ENCODE peak calls at places on chromosomes 4 and X, in four cellular contexts. C is mesendoderm, Y is fibroblast of lung, P is PC-3. J is an unnamed sample. For H3K4me1, the result is how much of the 10 kb centered on the place peaks cover.

GRCh38 chrX:110004210-110004609 is 1.3 kb downstream of the TMEM164 start:
- DNase-seq in Y (no peak), P (peak), C (peak), J (peak)

GRCh38 chrX:23861215-23861896 is 46.4 kb downstream of the APOO start:
- DNase-seq in C (peak), Y (no peak), P (no peak), J (no peak)

GRCh38 chrX:74242050-74242449 is 61.9 kb upstream of the ZCCHC13 start:
- DNase-seq in C (no peak), Y (peak), P (peak), J (no peak)

GRCh38 chr4:14149469-14150030 is 522.0 kb upstream of the BOD1L1 start:
- DNase-seq in Y (peak), P (no peak), C (no peak), J (no peak)

GRCh38 chrX:118116308-118117068 is at the start of gene KLHL13:
- DNase-seq in P (peak), Y (peak), C (peak), J (peak)

GRCh38 chr4:122517345-122517744 is 60.8 kb upstream of the IL2 start:
- DNase-seq in P (no peak), Y (no peak), C (no peak), J (no peak)

GRCh38 chr4:183971938-183972490 is 66.9 kb downstream of the STOX2 start:
- DNase-seq in C (no peak), Y (no peak), P (peak), J (no peak)

GRCh38 chrX:86237482-86237881 is 89.2 kb downstream of the DACH2 start:
- DNase-seq in C (no peak), Y (no peak), P (no peak), J (peak)

GRCh38 chrX:132443196-132443595 is 45.6 kb downstream of the MBNL3 start:
- DNase-seq in Y (no peak), P (no peak), C (no peak), J (no peak)

GRCh38 chrX:153974003-153974725 is 1.6 kb downstream of the TMEM187 start:
- DNase-seq in C (no peak), P (no peak), Y (no peak), J (peak)

GRCh38 chrX:111719426-111720210 is 38.6 kb downstream of the ALG13 start:
- DNase-seq in Y (peak), P (peak), C (no peak), J (no peak)

GRCh38 chr4:148093065-148093464 is 349.1 kb downstream of the NR3C2 start:
- DNase-seq in P (no peak), C (no peak), Y (no peak), J (no peak)

GRCh38 chrX:319579-320125 is 1.1 kb upstream of the GTPBP6 start:
- DNase-seq in Y (no peak), C (no peak), P (no peak), J (peak)

GRCh38 chr4:88320174-88320779 is 35.9 kb upstream of the PPM1K start:
- DNase-seq in P (peak), Y (peak), C (peak), J (no peak)

GRCh38 chr4:8439168-8439567 is 1.4 kb downstream of the ACOX3 start:
- DNase-seq in C (no peak), P (peak), Y (no peak), J (no peak)

GRCh38 chr4:99052902-99053301 is 35.7 kb downstream of the ADH5 start:
- DNase-seq in C (no peak), P (no peak), Y (no peak), J (no peak)

GRCh38 chr4:97867557-97868091 is 275.7 kb downstream of the STPG2 start:
- DNase-seq in Y (no peak), P (no peak), C (no peak), J (no peak)

GRCh38 chr4:169132561-169133305 is 122.7 kb upstream of the CBR4 start:
- DNase-seq in Y (no peak), P (no peak), C (no peak), J (no peak)

GRCh38 chr4:42708625-42709024 is 51.7 kb upstream of the ATP8A1 start:
- DNase-seq in Y (no peak), P (no peak), C (no peak), J (no peak)

GRCh38 chr4:24768006-24768405 is 27.4 kb upstream of the SOD3 start:
- DNase-seq in C (no peak), Y (no peak), P (no peak), J (no peak)

GRCh38 chr4:126028871-126029270 is 714.1 kb downstream of the FAT4 start:
- DNase-seq in C (no peak), P (no peak), Y (peak), J (no peak)

GRCh38 chrX:148867596-148867995 is 367.2 kb downstream of the AFF2 start:
- DNase-seq in C (no peak), P (no peak), Y (no peak), J (no peak)

GRCh38 chr4:55398966-55399365 is 3.2 kb downstream of the TMEM165 start:
- DNase-seq in C (no peak), Y (peak), P (no peak), J (no peak)

GRCh38 chr4:51906167-51906647 is 63.3 kb downstream of the DCUN1D4 start:
- DNase-seq in C (no peak), P (peak), Y (peak), J (no peak)

GRCh38 chr4:48342559-48342878 is 1.2 kb downstream of the SLAIN2 start:
- DNase-seq in P (no peak), Y (no peak), C (no peak), J (no peak)

GRCh38 chr4:48343531-48343930 is 2.2 kb downstream of the SLAIN2 start:
- DNase-seq in Y (peak), C (no peak), P (peak), J (no peak)

GRCh38 chr4:48340905-48341775 is at the start of gene SLAIN2:
- DNase-seq in C (peak), P (peak), Y (peak), J (peak)

GRCh38 chr4:48343035-48343434 is 1.7 kb downstream of the SLAIN2 start:
- DNase-seq in Y (no peak), C (no peak), P (no peak), J (no peak)

DNA sequence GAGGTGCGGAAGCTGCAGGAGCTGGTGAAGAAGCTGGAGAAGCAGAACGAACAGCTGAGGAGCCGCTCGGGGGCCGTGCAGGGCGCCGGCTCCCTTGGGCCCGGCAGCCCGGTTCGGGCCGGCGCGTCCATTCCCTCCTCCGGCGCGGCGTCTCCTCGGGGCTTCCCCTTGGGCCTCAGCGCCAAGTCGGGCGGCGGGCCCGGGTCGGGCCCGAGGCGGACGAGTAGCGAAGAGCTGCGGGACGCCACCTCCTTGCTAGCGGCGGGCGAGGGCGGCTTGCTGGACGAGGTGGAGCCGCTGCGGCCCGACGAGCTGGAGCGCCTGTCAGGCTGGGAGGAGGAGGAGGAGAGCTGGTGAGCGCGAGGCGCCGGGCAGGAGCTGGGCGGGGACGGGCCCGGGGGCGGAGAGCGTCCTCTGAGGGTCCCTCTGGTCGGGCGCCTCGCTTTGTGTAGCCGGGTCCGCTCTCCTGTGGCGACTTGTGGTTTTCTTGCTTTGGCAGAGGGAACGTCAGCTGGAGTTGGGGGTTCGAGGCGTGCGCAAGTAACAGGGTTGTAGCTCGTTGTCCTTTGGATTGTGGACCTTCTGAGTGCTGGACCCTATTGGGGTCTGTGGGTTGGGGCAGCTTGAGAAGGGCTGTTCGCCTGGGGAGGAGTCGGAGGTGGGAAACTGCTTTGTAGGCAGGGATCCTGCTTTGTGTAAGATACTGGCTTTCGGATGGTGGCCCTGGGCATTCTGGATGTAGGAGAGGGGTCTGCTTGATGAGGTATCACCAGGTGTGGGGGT is 638 bp downstream of the SLAIN2 start:
- DNase-seq in C (peak), P (peak), Y (peak), J (peak)
- H3K4me1 ChIP-seq in C (under half), P (under half), Y (under half), J (under half)

GRCh38 chrX:129665916-129666644 is 11.3 kb upstream of the APLN start:
- DNase-seq in Y (peak), P (peak), C (peak), J (no peak)
- H3K4me3 ChIP-seq in Y (no peak), P (peak), C (no peak), J (no peak)

GRCh38 chr4:73458184-73459047 is 22.4 kb downstream of the AFP start:
- DNase-seq in P (no peak), C (no peak), Y (no peak), J (no peak)
- H3K9ac ChIP-seq in P (no peak), C (no peak), Y (no peak), J (no peak)

GRCh38 chr4:153564630-153565525 is 98.7 kb downstream of the TMEM131L start:
- DNase-seq in P (peak), C (peak), Y (peak), J (no peak)
- H3K4me1 ChIP-seq in P (under half), C (under half), Y (under half), J (under half)

DNA sequence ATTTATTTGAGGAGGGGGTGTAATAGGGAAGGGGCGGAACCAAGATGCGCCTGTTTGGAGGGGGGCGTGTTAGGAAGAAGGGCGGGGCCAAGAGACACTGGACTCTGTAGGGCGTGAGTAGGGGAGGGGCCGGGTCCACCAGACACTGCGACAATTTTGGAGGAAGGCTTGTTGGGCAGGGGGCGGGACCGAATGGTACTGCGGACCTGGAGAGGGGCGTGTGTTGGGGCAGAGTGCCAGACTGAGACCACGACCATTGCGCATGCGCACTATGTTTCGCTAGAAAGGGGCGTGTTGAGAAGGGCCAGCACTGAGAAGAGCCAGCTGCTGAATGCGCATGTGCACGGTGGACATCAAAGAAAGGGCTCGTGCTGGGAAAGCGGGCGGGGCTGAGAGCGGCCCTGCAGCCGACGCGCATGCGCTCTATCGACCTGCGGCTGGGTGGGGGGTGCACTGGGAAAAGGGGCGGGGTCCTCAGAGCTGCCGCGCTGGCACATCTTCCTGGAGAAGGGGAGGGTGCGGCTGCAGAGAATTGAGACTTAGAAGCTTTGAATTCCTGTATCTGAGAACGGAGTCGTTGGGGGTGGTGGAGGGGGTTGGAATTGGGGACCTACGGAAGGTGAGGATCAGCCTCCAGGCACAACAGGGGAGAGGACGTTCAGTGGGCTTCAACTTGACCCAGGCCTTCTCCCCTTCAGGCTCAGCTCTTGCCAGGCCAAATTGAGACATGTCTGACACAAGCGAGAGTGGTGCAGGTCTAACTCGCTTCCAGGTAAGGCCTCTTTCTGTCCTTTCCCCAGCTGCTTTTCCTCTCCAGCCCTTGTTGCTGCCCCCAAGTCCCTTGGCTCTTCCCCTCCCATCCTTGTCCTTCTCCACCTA is 1.3 kb downstream of the MAGED2 start:
- DNase-seq in C (peak), Y (peak), P (peak), J (peak)
- H3K4me3 ChIP-seq in C (peak), Y (peak), P (peak), J (peak)

DNA sequence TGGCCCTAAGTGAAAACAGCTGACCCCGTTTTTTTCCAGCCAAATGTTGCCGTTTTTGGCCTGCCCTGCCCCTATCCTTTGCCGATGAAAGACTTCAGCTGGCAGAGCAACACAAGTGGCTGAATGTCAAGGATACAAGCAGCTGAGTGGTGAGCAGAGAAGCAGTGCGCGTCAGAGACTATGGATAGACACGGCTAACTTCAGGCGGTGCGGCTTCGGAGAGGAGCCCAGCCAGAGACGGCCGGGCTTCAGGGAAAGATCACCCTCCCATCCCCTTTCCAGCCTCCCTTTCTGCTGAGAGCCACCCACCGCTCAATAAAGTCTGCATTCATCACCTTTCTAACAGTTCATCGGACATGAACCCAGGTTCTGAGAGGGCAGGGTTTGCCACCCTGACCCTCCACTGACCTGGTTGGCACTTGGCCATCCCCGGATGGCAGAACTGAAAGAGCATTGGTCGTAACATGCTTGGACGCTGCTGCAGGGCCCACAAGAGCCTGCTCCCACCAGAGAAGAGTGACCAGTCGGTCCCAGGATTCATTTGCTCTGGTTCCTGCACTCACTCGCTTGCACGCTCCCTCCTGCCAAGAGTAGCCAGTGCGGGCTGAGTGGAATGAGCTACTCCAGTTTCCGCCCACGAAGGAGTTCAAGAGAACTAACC is 125.8 kb downstream of the PPEF1 start:
- DNase-seq in P (no peak), C (no peak), Y (peak), J (peak)
- H3K9ac ChIP-seq in P (no peak), C (no peak), Y (no peak), J (no peak)

DNA sequence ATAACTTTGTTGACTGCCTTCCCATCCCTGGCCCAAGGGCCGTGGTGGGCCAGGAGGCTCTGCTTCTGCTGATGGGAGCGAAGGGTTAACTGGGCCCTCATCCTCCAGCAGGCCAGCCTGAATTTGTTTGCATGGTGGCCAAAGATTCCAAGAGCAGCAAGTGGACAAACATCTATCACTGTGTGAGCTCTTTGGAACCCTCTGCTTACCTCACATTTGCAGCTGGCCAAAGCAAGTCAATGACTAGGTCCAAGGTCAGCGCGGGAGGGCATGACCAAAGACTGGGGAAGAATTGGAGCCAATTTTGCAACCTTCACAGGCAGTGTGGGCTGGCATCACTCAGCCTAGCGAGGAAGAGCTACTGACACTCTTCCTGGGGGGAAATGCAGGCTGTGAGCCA is 67.8 kb upstream of the ATP6AP2 start:
- DNase-seq in Y (no peak), P (no peak), C (no peak), J (no peak)
- H3K4me1 ChIP-seq in Y (under half), P (under half), C (under half), J (under half)

GRCh38 chr4:113707013-113707412 is 54.5 kb downstream of the CAMK2D start:
- DNase-seq in C (no peak), P (no peak), Y (peak), J (no peak)
- H3K4me3 ChIP-seq in C (no peak), P (no peak), Y (no peak), J (no peak)

J was measured in kidney.